ENCODE peak calls at places on chromosomes 1 and 21, in five cellular contexts. B is esophagus muscularis mucosa, P is heart left ventricle, Y is cardiac muscle cell, Z is heart right ventricle. H is an unnamed sample.

GRCh38 chr1:59184506-59184905 is 112.4 kb upstream of the FGGY start:
- DNase-seq in B (peak; percentile 80), P (no peak), Y (no peak), Z (no peak), H (no peak)

GRCh38 chr1:32813941-32814739 is 3.0 kb downstream of the YARS1 start:
- DNase-seq in B (no peak), P (no peak), Y (peak; percentile 52), Z (no peak), H (no peak)

GRCh38 chr1:223831755-223832636 is 13.8 kb downstream of the TP53BP2 start:
- DNase-seq in B (no peak), P (no peak), Y (peak; percentile 80), Z (no peak), H (no peak)

GRCh38 chr1:92961896-92962752 is 862 bp upstream of the DIPK1A start:
- DNase-seq in B (no peak), P (peak; percentile 37), Y (peak; percentile 74), Z (peak; percentile 36), H (peak; percentile 47)

GRCh38 chr1:211625040-211625439 is 46.1 kb upstream of the SLC30A1 start:
- DNase-seq in B (no peak), P (peak; percentile 50), Y (peak; percentile 60), Z (no peak), H (no peak)

GRCh38 chr1:206471993-206472392 is 1.7 kb downstream of the IKBKE start:
- DNase-seq in B (no peak), P (no peak), Y (no peak), Z (no peak), H (no peak)

GRCh38 chr1:145978860-145979745 is 14.6 kb downstream of the POLR3GL start:
- DNase-seq in B (peak; percentile 99), P (peak; percentile 97), Y (peak; percentile 100), Z (peak; percentile 98), H (peak; percentile 98)

GRCh38 chr1:31976401-31976800 is 37.3 kb upstream of the KHDRBS1 start:
- DNase-seq in B (no peak), P (no peak), Y (no peak), Z (no peak), H (no peak)

GRCh38 chr1:63152572-63152971 is 169.8 kb upstream of the FOXD3 start:
- DNase-seq in B (no peak), P (no peak), Y (no peak), Z (no peak), H (no peak)

GRCh38 chr1:156625436-156626078 is 6.3 kb downstream of the HAPLN2 start:
- DNase-seq in B (no peak), P (peak; percentile 73), Y (peak; percentile 63), Z (peak; percentile 43), H (peak; percentile 62)

GRCh38 chr1:31593136-31593665 is 16.9 kb downstream of the TINAGL1 start:
- DNase-seq in B (no peak), P (no peak), Y (no peak), Z (no peak), H (no peak)

GRCh38 chr1:117615474-117615873 is 9.6 kb downstream of the TENT5C start:
- DNase-seq in B (no peak), P (no peak), Y (no peak), Z (no peak), H (no peak)

GRCh38 chr21:32525282-32525681 is 60.0 kb downstream of the TCP10L start:
- DNase-seq in B (no peak), P (no peak), Y (no peak), Z (no peak), H (no peak)

GRCh38 chr1:210918893-210919292 is 215.1 kb downstream of the KCNH1 start:
- DNase-seq in B (no peak), P (no peak), Y (no peak), Z (no peak), H (no peak)

DNA sequence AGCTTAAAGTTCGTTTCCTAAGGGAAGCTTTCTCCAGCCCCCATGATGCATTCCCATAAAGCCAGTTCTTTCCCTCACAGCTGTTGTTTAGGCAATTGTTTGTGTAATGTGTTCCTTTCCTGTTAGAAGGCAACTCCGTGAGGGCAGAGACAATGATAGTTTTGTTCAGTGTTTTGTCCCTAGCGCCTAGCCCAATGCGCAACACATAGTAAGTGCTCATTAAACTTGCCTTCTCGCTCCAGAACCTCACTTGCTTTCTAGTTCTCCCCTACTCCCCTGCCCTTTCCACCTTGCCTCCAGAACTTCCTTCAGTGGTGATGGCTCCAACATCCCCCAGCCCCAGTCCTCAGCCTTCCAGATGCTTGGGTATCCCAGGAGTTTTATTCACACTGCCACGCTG is 115.4 kb downstream of the TMEM53 start:
- DNase-seq in B (no peak), P (no peak), Y (no peak), Z (no peak), H (no peak)
- H3K27ac ChIP-seq in B (no peak overlapping the region), P (no peak overlapping the region), Y (no peak overlapping the region), Z (no peak overlapping the region), H (no peak overlapping the region)

DNA sequence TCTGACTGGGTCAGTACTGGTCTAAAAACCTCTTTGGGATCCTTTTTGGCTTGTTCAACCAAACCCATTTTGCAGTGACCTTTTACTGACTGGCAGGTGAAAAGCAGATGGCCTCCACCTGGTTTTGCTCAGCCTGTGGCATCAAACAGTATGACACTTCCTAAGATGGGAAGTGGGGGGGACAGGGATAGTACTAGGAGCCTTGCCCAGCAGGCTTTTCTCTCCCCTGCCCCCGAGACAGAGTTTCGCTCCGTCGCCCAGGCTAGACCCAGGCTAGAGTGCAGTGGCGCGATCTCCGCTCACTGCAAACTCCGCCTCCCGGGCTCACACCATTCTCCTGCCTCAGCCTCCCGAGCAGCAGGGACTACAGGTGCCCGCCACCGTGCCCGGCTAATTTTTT is 18.3 kb downstream of the INTS3 start:
- DNase-seq in B (no peak), P (no peak), Y (no peak), Z (no peak), H (no peak)
- H3K27ac ChIP-seq in B (no peak overlapping the region), P (no peak overlapping the region), Y (no peak overlapping the region), Z (no peak overlapping the region), H (no peak overlapping the region)

GRCh38 chr1:23402286-23403037 is 22.1 kb downstream of the TCEA3 start:
- DNase-seq in B (no peak), P (no peak), Y (no peak), Z (no peak), H (no peak)
- H3K27ac ChIP-seq in B (peak overlapping the region; percentile 69), P (no peak overlapping the region), Y (peak overlapping the region; percentile 77), Z (peak overlapping the region; percentile 38), H (peak overlapping the region; percentile 26)

GRCh38 chr21:16194851-16195251 is 465.1 kb downstream of the USP25 start:
- DNase-seq in B (no peak), P (no peak), Y (peak; percentile 66), Z (no peak), H (no peak)

GRCh38 chr21:16196521-16197208 is 466.9 kb downstream of the USP25 start:
- DNase-seq in B (no peak), P (no peak), Y (peak; percentile 46), Z (no peak), H (no peak)

GRCh38 chr21:16193758-16194606 is 464.2 kb downstream of the USP25 start:
- DNase-seq in B (no peak), P (peak; percentile 78), Y (peak; percentile 87), Z (peak; percentile 71), H (peak; percentile 61)

GRCh38 chr21:16195476-16195875 is 465.7 kb downstream of the USP25 start:
- DNase-seq in B (no peak), P (no peak), Y (peak; percentile 81), Z (no peak), H (no peak)

DNA sequence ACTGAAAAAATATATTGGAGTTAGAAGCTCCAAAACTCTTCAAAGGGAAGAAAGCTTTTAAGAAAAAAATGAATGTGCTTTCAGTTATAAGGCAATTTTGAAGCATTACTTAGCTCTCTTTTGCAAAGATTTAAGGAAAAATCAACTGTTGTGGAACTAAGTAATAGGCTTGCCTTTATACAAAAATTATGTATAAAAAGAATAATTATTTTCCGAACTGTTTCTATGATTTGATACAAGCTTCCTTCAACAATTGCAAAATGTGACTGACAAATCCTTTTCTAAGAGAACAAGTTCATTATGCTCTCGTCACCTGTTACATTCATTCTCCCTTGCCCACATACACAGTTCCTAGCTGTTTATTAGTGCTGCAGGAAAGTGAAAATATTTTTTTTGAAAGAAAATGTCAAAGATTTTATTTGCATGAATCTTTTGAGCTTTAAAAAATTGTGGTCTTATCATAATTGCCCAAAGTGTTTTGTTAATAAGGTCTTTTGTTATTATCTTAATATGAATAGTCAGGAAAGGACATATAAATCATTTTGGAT is 466.2 kb downstream of the USP25 start:
- DNase-seq in B (no peak), P (no peak), Y (peak; percentile 33), Z (no peak), H (no peak)
- H3K27ac ChIP-seq in B (peak overlapping the region; percentile 74), P (peak overlapping the region; percentile 38), Y (peak overlapping the region; percentile 95), Z (peak overlapping the region; percentile 71), H (peak overlapping the region; percentile 84)

DNA sequence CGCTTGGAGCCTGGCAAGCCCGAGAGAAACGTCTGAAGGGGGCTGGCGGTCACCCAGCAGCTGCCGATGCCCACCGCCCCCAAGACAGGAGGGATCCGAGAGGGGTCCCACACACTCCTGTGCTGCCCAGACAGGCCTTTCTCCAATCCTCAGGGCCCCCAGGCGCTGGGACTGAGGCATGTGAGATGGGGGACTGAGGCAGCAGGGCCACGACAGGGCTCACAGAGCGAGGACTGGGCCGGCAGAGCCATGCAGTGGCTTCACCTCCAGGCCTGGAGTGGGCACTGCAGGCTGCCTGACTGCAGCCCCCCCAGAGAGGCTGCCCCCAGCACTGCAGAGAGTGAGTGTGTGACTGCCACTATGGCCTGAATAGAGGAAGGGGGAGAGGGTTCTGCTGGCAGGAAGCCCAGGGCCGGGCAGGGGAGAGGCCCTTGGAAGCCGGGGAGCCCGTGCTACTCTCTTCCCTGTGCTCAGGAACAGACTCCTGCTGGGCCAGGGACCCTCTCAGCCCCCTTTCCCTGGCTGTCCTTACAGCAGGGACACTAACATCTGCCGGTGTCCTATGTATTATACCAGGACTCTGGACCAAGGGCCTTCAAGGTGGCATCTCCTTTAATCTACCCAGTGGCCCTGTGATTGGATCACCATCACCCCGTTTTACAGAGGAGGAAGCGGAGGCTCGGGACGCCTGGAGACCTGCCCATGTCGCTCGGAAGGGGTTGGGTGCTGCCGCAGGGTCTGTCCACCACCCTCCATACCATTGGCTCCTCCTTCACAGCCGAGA is 20.2 kb upstream of the PLEKHG5 start:
- DNase-seq in B (no peak), P (peak; percentile 28), Y (no peak), Z (no peak), H (no peak)
- H3K27ac ChIP-seq in B (no peak overlapping the region), P (no peak overlapping the region), Y (no peak overlapping the region), Z (no peak overlapping the region), H (no peak overlapping the region)

DNA sequence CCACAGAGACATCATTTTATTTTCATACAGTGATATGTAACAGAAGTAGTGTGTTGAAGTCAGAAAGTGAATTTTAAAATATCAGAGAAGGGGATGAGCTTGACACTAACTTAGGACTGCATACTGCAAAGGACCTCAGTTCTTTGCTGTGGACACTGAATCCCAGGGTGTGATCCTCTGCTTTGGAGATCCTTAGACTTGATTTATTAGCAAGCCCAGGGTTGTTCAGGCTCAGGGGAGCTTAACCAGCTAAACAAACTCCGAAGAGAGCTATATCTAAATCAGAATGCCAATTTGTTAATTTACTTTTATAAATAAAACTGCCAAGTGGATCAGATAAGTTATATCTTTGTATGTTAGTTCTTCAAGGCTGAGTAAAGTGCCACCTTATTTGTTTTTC is 35.3 kb upstream of the MARK1 start:
- DNase-seq in B (peak; percentile 39), P (no peak), Y (no peak), Z (no peak), H (no peak)
- H3K27ac ChIP-seq in B (no peak overlapping the region), P (no peak overlapping the region), Y (no peak overlapping the region), Z (no peak overlapping the region), H (no peak overlapping the region)

H was measured in uterus.